ENCODE peak calls at places on chromosomes 1 and 21, in four cellular contexts. Y is K562, V is endothelial cell of umbilical vein, I is GM12878. A is an unnamed sample.

GRCh38 chr1:20507564-20508410 is at the start of gene MUL1:
- DNase-seq in I (peak), V (peak), Y (peak), A (peak)

GRCh38 chr1:40362699-40363098 is 10.8 kb upstream of the SMAP2 start:
- DNase-seq in I (no peak), Y (no peak), V (peak), A (peak)

GRCh38 chr1:245336149-245336983 is 181.6 kb downstream of the KIF26B start:
- DNase-seq in Y (no peak), I (no peak), V (no peak), A (no peak)

GRCh38 chr1:23533288-23534130 is 2.5 kb upstream of the E2F2 start:
- DNase-seq in Y (no peak), I (no peak), V (no peak), A (no peak)

GRCh38 chr1:217527151-217527550 is 103.7 kb downstream of the GPATCH2 start:
- DNase-seq in V (no peak), I (no peak), Y (no peak), A (no peak)

GRCh38 chr1:170567214-170567613 is 35.2 kb downstream of the GORAB start:
- DNase-seq in V (no peak), Y (no peak), I (no peak), A (no peak)

GRCh38 chr1:170674239-170674638 is 10.3 kb downstream of the PRRX1 start:
- DNase-seq in V (no peak), Y (no peak), I (no peak), A (peak)

GRCh38 chr1:32480003-32480402 is 15.1 kb downstream of the ZBTB8B start:
- DNase-seq in I (no peak), Y (no peak), V (no peak), A (no peak)

GRCh38 chr1:82453511-82454185 is 652.9 kb downstream of the ADGRL2 start:
- DNase-seq in Y (no peak), I (no peak), V (no peak), A (no peak)

GRCh38 chr1:1989102-1989542 is 14.5 kb downstream of the CFAP74 start:
- DNase-seq in I (no peak), V (no peak), Y (no peak), A (peak)

GRCh38 chr21:33286600-33287456 is 20.7 kb downstream of the IL10RB start:
- DNase-seq in Y (no peak), I (no peak), V (peak), A (peak)

GRCh38 chr1:228986093-228986904 is 251.0 kb downstream of the RHOU start:
- DNase-seq in Y (no peak), I (no peak), V (no peak), A (peak)

GRCh38 chr1:81004011-81004410 is 796.7 kb upstream of the ADGRL2 start:
- DNase-seq in I (no peak), V (no peak), Y (no peak), A (no peak)

GRCh38 chr21:38268859-38269566 is 12.2 kb downstream of the KCNJ15 start:
- DNase-seq in I (no peak), Y (no peak), V (no peak), A (no peak)

GRCh38 chr1:46065405-46065804 is 67.0 kb downstream of the PIK3R3 start:
- DNase-seq in I (no peak), Y (no peak), V (no peak), A (no peak)

GRCh38 chr1:116325922-116326321 is 47.1 kb upstream of the ATP1A1 start:
- DNase-seq in Y (no peak), V (no peak), I (no peak), A (no peak)

GRCh38 chr1:116322752-116323405 is 50.2 kb upstream of the ATP1A1 start:
- DNase-seq in I (no peak), Y (no peak), V (no peak), A (no peak)

GRCh38 chr1:116325104-116325503 is 47.9 kb upstream of the ATP1A1 start:
- DNase-seq in Y (no peak), I (no peak), V (no peak), A (no peak)

GRCh38 chr1:116323419-116323987 is 49.5 kb upstream of the ATP1A1 start:
- DNase-seq in V (no peak), I (no peak), Y (no peak), A (no peak)

DNA sequence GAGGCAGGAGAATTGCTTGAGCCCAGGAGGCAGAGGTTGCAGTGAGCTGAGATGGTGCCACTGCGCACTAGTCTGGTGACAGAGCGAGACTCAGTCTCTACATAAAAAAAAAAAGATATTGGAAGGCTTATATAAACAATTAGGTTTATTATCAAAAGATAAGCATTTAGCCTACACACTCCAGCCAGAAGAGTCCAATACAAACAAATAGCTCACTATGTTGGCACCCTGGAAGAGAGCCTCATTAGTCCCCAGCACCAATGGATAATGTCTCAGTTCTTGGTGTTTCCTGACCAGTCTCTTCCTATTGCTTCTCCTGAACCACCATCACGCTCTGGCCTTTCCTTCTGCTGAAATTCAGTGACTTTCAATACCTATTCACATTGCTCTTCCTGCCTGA is 48.6 kb upstream of the ATP1A1 start:
- DNase-seq in Y (no peak), V (peak), I (no peak), A (no peak)
- H3K27ac ChIP-seq in Y (no peak), V (no peak), I (no peak), A (no peak)

DNA sequence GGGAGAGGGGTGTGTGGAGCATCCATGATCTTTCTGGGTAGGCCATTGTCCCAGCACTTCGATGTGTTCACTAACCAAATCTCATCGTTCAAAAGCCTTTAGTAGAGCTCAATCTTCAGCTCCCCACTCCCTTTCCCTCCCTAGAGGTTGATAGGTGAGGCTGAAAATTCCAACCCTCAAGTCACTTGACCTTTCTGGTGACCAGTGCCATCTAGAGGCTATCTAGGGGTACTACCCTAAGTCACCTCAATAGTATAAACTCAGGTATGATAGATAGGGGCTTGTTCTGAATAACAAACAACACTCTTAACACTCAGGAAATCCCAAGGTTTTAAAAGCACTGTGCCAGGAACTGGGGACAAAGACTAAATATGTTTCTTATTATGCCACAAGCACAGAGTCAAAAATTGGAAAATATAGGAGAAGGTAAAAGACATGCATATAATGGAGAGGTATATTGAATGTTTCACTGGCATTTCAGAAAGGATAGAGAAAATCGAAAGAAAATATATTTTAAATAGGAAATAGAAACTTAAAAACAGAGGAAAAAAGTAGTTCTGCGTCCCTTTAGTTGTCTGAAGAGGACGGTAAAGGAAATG is 42.9 kb upstream of the CD53 start:
- DNase-seq in Y (peak), I (peak), V (peak), A (peak)
- TF ChIP-seq FOS in Y (no peak), I (no peak), V (no peak), A (no peak)

GRCh38 chr1:86993269-86993985 is 79.0 kb downstream of the HS2ST1 start:
- DNase-seq in I (no peak), V (peak), Y (no peak), A (no peak)

GRCh38 chr1:86991549-86992186 is 77.2 kb downstream of the HS2ST1 start:
- DNase-seq in V (no peak), I (no peak), Y (no peak), A (no peak)

GRCh38 chr1:86990826-86991225 is 76.4 kb downstream of the HS2ST1 start:
- DNase-seq in V (no peak), I (no peak), Y (no peak), A (no peak)

GRCh38 chr1:86994061-86994460 is 79.6 kb downstream of the HS2ST1 start:
- DNase-seq in Y (no peak), V (no peak), I (no peak), A (no peak)

GRCh38 chr1:86992790-86993189 is 78.4 kb downstream of the HS2ST1 start:
- DNase-seq in V (peak), Y (no peak), I (no peak), A (no peak)
- H3K27ac ChIP-seq in V (no peak), Y (peak), I (no peak), A (no peak)

GRCh38 chr1:168084396-168085231 is 52.1 kb downstream of the GPR161 start:
- DNase-seq in Y (peak), V (peak), I (no peak), A (peak)
- TF ChIP-seq FOS in Y (no peak), V (no peak), I (no peak), A (no peak)

GRCh38 chr1:50615036-50615750 is 191.9 kb upstream of the DMRTA2 start:
- DNase-seq in I (no peak), Y (no peak), V (no peak), A (no peak)

GRCh38 chr1:50622259-50622658 is 199.0 kb upstream of the DMRTA2 start:
- DNase-seq in I (no peak), Y (no peak), V (no peak), A (no peak)

DNA sequence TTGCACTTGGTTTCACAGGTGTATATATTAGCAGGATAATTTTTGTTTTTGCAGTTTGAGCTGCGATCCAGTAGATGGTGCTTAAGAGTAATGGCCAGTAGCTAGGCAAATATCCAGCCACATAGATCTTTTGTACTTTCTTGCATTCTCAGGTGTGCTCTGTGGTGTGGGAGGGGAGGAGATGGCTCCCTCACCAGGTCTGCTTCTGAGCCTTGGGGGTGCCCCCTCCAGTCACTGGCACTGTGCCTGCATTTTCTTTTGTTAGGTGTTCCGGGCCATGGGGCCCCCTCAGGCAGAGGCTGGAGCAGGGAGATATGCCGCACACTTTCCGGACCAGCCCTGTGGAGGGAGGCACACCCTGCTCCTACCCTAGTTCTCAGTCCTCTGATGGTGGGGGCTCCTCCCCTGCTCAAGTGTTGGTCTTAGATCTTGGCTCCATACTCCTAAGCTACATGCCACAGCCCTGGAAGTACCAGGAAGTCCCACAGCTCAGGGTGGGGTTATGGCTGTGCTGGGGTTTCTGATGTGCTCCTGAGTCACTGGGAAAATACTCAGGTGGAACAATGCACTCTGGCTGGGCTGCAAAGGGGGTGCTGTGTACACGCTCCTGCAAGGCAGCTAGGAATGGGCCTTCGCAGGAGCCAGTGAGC is 197.6 kb upstream of the DMRTA2 start:
- DNase-seq in I (no peak), Y (no peak), V (peak), A (peak)
- H3K27ac ChIP-seq in I (no peak), Y (no peak), V (no peak), A (no peak)

DNA sequence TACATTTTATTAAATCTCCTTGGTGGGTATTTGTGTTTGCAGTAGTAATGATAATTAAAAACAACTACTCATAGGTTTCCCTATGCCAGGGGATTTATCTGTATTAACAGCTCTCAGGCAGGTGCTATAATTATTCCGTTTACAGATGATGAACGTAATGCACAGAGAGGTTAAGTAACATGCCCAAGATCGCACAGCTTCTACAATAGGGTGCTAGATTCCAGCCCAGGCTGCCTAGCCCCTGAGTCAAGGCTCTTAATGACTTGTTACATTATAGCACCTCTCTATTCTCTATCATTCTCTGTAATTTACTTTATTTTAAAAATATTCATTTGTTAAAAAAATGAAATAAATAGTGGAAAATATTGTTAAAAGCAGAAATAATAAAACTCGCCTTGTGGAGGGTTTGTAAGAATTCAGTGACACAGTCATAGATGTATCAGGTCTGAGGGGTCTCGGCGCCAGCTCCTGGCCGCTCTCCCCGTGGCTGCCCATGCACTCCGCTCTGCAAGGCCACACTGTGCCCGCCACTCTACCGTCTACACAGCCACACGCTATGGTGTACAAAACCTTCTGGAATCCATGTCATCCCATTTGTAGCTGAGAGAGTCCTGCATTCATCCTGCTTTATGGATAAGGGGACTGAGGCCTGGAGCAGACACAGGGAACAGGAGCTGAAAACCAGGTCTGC is 562.2 kb downstream of the MATN1 start:
- DNase-seq in V (no peak), Y (no peak), I (no peak), A (no peak)
- TF ChIP-seq FOS in V (no peak), Y (no peak), I (no peak), A (no peak)

GRCh38 chr1:156510709-156511108 is 10.1 kb upstream of the MEF2D start:
- DNase-seq in V (no peak), I (no peak), Y (no peak), A (peak)
- H3K27ac ChIP-seq in V (no peak), I (no peak), Y (no peak), A (peak)

GRCh38 chr1:194366705-194367104 is 1180.3 kb upstream of the B3GALT2 start:
- DNase-seq in I (no peak), V (no peak), Y (no peak), A (peak)
- TF ChIP-seq FOS in I (no peak), V (no peak), Y (no peak), A (no peak)

DNA sequence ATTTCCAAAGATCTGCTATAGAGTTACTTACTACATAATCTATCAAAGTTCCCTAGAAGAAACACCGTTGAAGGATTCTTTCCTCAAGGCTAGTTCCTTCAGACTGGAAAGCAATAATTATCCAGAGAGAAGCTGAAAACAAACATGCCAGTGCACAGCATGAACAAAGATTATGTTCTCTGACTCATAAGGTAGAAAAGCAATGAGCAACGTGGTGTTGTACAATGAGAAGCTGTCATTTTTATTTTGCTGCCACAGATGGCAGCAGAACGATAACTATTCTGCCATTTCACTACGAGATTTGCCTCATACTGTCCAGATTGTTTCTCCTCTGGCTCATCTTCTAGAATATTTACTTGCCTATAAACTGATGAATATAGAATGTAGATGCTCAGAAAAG is 10.7 kb downstream of the EXTL2 start:
- DNase-seq in V (peak), I (no peak), Y (peak), A (peak)
- H3K27ac ChIP-seq in V (no peak), I (no peak), Y (no peak), A (no peak)